ENCODE peak calls at places on chromosomes 5 and 9, in seven cellular contexts. One of them, this sample, is unnamed. For H3K9me2, the result is how much of the 10 kb centered on the place peaks cover.

GRCh38 chr5:13921573-13921972 is 22.9 kb downstream of the DNAH5 start:
- DNase-seq in hepatocyte: no peak
- DNase-seq in PC-3: no peak
- DNase-seq in SK-N-SH: no peak
- DNase-seq in OCI-LY7: no peak
- DNase-seq in GM23338: no peak
- DNase-seq in HCT116: no peak
- DNase-seq in this sample: no peak

GRCh38 chr9:69674741-69675438 is 2.7 kb upstream of the APBA1 start:
- DNase-seq in hepatocyte: no peak
- DNase-seq in PC-3: peak
- DNase-seq in SK-N-SH: no peak
- DNase-seq in OCI-LY7: no peak
- DNase-seq in GM23338: no peak
- DNase-seq in HCT116: no peak
- DNase-seq in this sample: no peak

GRCh38 chr5:59768204-59769040 is 125.1 kb downstream of the PDE4D start:
- DNase-seq in hepatocyte: peak
- DNase-seq in PC-3: peak
- DNase-seq in SK-N-SH: peak
- DNase-seq in OCI-LY7: no peak
- DNase-seq in GM23338: peak
- DNase-seq in HCT116: no peak
- DNase-seq in this sample: no peak

GRCh38 chr5:43353668-43354067 is 40.5 kb upstream of the HMGCS1 start:
- DNase-seq in hepatocyte: no peak
- DNase-seq in PC-3: no peak
- DNase-seq in SK-N-SH: no peak
- DNase-seq in OCI-LY7: no peak
- DNase-seq in GM23338: no peak
- DNase-seq in HCT116: no peak
- DNase-seq in this sample: no peak

GRCh38 chr5:152990217-152990616 is 500.3 kb upstream of the GRIA1 start:
- DNase-seq in hepatocyte: no peak
- DNase-seq in PC-3: no peak
- DNase-seq in SK-N-SH: no peak
- DNase-seq in OCI-LY7: no peak
- DNase-seq in GM23338: no peak
- DNase-seq in HCT116: no peak
- DNase-seq in this sample: no peak

GRCh38 chr5:10423009-10423408 is 18.7 kb upstream of the ROPN1L start:
- DNase-seq in hepatocyte: no peak
- DNase-seq in PC-3: no peak
- DNase-seq in SK-N-SH: no peak
- DNase-seq in OCI-LY7: no peak
- DNase-seq in GM23338: peak
- DNase-seq in HCT116: no peak
- DNase-seq in this sample: no peak

GRCh38 chr9:13928988-13929387 is 385.0 kb downstream of the NFIB start:
- DNase-seq in hepatocyte: no peak
- DNase-seq in PC-3: no peak
- DNase-seq in SK-N-SH: no peak
- DNase-seq in OCI-LY7: no peak
- DNase-seq in GM23338: no peak
- DNase-seq in HCT116: no peak
- DNase-seq in this sample: no peak

GRCh38 chr5:2810644-2811043 is 59.2 kb upstream of the IRX2 start:
- DNase-seq in hepatocyte: no peak
- DNase-seq in PC-3: no peak
- DNase-seq in SK-N-SH: no peak
- DNase-seq in OCI-LY7: no peak
- DNase-seq in GM23338: peak
- DNase-seq in HCT116: no peak
- DNase-seq in this sample: no peak

GRCh38 chr5:115541586-115541985 is 3.0 kb downstream of the FEM1C start:
- DNase-seq in hepatocyte: no peak
- DNase-seq in PC-3: peak
- DNase-seq in SK-N-SH: no peak
- DNase-seq in OCI-LY7: no peak
- DNase-seq in GM23338: no peak
- DNase-seq in HCT116: no peak
- DNase-seq in this sample: no peak

GRCh38 chr9:10855847-10856246 is 243.0 kb upstream of the PTPRD start:
- DNase-seq in hepatocyte: peak
- DNase-seq in PC-3: peak
- DNase-seq in SK-N-SH: no peak
- DNase-seq in OCI-LY7: no peak
- DNase-seq in GM23338: peak
- DNase-seq in HCT116: no peak
- DNase-seq in this sample: peak

DNA sequence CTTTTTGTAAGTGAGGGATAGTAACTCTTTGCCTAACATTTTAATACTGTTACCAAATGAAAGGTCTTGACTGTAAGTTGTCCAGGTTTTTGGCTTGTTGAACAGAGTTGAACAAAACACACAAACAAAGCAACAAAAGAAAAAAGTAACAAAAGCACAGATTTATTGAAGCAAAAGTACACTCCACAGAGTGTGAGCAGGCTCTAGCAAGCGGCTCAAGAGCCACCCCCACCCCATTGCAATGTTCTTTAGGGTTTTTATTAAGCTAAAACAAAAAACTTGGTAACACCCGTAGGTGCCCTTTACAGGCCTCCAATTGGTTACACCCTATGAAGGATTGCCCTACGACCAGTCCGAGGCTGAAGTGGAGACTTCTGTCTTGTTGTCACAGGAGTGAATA is 197.4 kb upstream of the MAP3K1 start:
- DNase-seq in hepatocyte: no peak
- DNase-seq in PC-3: no peak
- DNase-seq in SK-N-SH: no peak
- DNase-seq in OCI-LY7: peak
- DNase-seq in GM23338: no peak
- DNase-seq in HCT116: no peak
- DNase-seq in this sample: no peak
- TF ChIP-seq EZH2phosphoT487 in hepatocyte: no peak
- TF ChIP-seq EZH2phosphoT487 in PC-3: no peak
- TF ChIP-seq EZH2phosphoT487 in SK-N-SH: no peak
- TF ChIP-seq EZH2phosphoT487 in OCI-LY7: no peak
- TF ChIP-seq EZH2phosphoT487 in GM23338: no peak
- TF ChIP-seq EZH2phosphoT487 in HCT116: no peak
- TF ChIP-seq EZH2phosphoT487 in this sample: no peak

GRCh38 chr5:38765461-38765861 is 80.4 kb upstream of the OSMR start:
- DNase-seq in hepatocyte: no peak
- DNase-seq in PC-3: no peak
- DNase-seq in SK-N-SH: no peak
- DNase-seq in OCI-LY7: no peak
- DNase-seq in GM23338: no peak
- DNase-seq in HCT116: no peak
- DNase-seq in this sample: no peak
- H3K9me2 ChIP-seq in hepatocyte: under half
- H3K9me2 ChIP-seq in PC-3: under half
- H3K9me2 ChIP-seq in SK-N-SH: under half
- H3K9me2 ChIP-seq in OCI-LY7: under half
- H3K9me2 ChIP-seq in GM23338: under half
- H3K9me2 ChIP-seq in HCT116: under half
- H3K9me2 ChIP-seq in this sample: under half

GRCh38 chr9:84573098-84573497 is 96.4 kb upstream of the NTRK2 start:
- DNase-seq in hepatocyte: peak
- DNase-seq in PC-3: no peak
- DNase-seq in SK-N-SH: no peak
- DNase-seq in OCI-LY7: no peak
- DNase-seq in GM23338: peak
- DNase-seq in HCT116: no peak
- DNase-seq in this sample: no peak

GRCh38 chr9:84570482-84571154 is 98.9 kb upstream of the NTRK2 start:
- DNase-seq in hepatocyte: no peak
- DNase-seq in PC-3: no peak
- DNase-seq in SK-N-SH: no peak
- DNase-seq in OCI-LY7: no peak
- DNase-seq in GM23338: no peak
- DNase-seq in HCT116: no peak
- DNase-seq in this sample: no peak

GRCh38 chr9:84563691-84564090 is 105.8 kb upstream of the NTRK2 start:
- DNase-seq in hepatocyte: no peak
- DNase-seq in PC-3: no peak
- DNase-seq in SK-N-SH: no peak
- DNase-seq in OCI-LY7: no peak
- DNase-seq in GM23338: no peak
- DNase-seq in HCT116: no peak
- DNase-seq in this sample: no peak

DNA sequence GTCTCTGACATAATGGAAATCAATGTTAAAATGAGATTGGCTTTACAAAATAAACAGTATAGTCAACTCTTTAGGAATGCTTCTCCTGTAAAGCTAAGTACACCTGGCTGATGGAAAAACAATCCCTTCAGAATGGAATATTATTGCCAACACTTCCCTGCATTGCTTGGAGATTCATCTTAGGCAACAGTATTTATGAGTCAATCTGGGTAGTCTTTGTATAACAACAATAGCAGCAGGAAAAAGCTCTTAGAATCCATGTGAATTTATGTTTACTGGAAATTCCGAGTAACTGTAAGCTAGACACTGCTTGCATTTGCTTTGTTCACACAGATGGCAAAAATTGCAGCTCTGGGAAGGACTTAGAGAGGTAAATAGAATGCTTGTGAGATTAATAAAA is 101.8 kb upstream of the NTRK2 start:
- DNase-seq in hepatocyte: no peak
- DNase-seq in PC-3: no peak
- DNase-seq in SK-N-SH: no peak
- DNase-seq in OCI-LY7: no peak
- DNase-seq in GM23338: no peak
- DNase-seq in HCT116: no peak
- DNase-seq in this sample: no peak
- TF ChIP-seq CTCF in hepatocyte: no peak
- TF ChIP-seq CTCF in PC-3: no peak
- TF ChIP-seq CTCF in SK-N-SH: no peak
- TF ChIP-seq CTCF in OCI-LY7: no peak
- TF ChIP-seq CTCF in GM23338: no peak
- TF ChIP-seq CTCF in HCT116: no peak
- TF ChIP-seq CTCF in this sample: no peak

DNA sequence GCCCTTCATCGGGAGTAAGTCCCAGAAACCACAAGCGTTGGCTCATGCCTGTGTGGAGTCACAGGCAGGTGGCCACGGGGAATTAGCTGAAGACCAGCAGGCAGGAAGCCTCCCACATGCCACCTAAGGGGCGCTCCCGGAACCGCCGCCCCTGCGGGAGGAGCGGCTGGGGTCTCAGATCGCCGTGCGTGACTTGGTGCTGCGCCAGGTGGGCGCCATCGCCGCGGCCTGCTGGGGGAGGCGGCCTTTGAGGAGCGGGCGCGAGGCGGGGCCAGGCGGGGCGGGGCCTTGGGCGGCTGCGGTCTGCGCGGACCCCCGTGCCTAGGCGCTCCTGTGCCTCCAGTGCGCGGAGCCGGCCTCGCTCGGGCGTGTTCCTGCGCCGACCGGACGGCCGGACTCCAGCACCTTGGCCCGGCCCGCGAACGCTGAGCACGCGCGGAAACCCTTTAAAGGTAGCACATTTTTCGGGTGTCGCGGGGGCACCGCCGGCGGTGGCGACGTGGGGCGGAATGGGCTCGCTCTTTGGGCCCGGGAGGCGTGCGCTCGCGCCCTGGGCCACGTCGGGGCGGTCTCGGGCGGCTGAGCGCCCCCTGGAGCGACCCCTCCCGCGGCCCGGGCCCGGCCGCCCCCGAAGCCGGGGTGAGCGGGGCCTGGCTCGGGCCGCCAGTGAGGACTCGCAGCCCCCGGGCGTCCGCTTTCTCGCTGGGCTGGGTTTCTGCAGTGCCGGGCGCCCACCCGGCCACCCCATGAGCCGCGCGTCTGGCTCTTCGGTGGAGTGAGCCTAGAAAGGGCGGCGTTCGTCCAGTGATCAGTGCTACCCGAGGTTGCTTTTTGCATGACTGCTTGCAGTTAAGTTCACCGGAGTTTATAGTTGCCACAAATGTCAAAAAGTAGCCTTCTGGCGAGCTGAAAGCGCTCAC is 24.5 kb downstream of the LECT2 start:
- DNase-seq in hepatocyte: peak
- DNase-seq in PC-3: no peak
- DNase-seq in SK-N-SH: peak
- DNase-seq in OCI-LY7: no peak
- DNase-seq in GM23338: peak
- DNase-seq in HCT116: no peak
- DNase-seq in this sample: no peak
- TF ChIP-seq EZH2phosphoT487 in hepatocyte: no peak
- TF ChIP-seq EZH2phosphoT487 in PC-3: no peak
- TF ChIP-seq EZH2phosphoT487 in SK-N-SH: no peak
- TF ChIP-seq EZH2phosphoT487 in OCI-LY7: no peak
- TF ChIP-seq EZH2phosphoT487 in GM23338: no peak
- TF ChIP-seq EZH2phosphoT487 in HCT116: no peak
- TF ChIP-seq EZH2phosphoT487 in this sample: no peak

GRCh38 chr9:122527193-122527592 is at the start of gene OR1N1:
- DNase-seq in hepatocyte: no peak
- DNase-seq in PC-3: no peak
- DNase-seq in SK-N-SH: no peak
- DNase-seq in OCI-LY7: no peak
- DNase-seq in GM23338: no peak
- DNase-seq in HCT116: no peak
- DNase-seq in this sample: no peak
- H3K9me2 ChIP-seq in hepatocyte: under half
- H3K9me2 ChIP-seq in PC-3: under half
- H3K9me2 ChIP-seq in SK-N-SH: under half
- H3K9me2 ChIP-seq in OCI-LY7: under half
- H3K9me2 ChIP-seq in GM23338: under half
- H3K9me2 ChIP-seq in HCT116: under half
- H3K9me2 ChIP-seq in this sample: under half

GRCh38 chr5:60843693-60844428 is at the start of gene ELOVL7:
- DNase-seq in hepatocyte: peak
- DNase-seq in PC-3: peak
- DNase-seq in SK-N-SH: peak
- DNase-seq in OCI-LY7: no peak
- DNase-seq in GM23338: peak
- DNase-seq in HCT116: peak
- DNase-seq in this sample: peak
- TF ChIP-seq CTCF in hepatocyte: peak
- TF ChIP-seq CTCF in PC-3: no peak
- TF ChIP-seq CTCF in SK-N-SH: peak
- TF ChIP-seq CTCF in OCI-LY7: no peak
- TF ChIP-seq CTCF in GM23338: peak
- TF ChIP-seq CTCF in HCT116: peak
- TF ChIP-seq CTCF in this sample: peak